ENCODE peak calls at places on chromosomes 2 and 18, in four cellular contexts. S, E, V and X are unnamed samples.

GRCh38 chr2:67612576-67612981 is 215.4 kb downstream of the ETAA1 start:
- DNase-seq in V (no peak), E (no peak), S (no peak), X (no peak)

GRCh38 chr2:72483346-72483745 is 335.7 kb upstream of the CYP26B1 start:
- DNase-seq in S (no peak), V (no peak), E (no peak), X (no peak)

GRCh38 chr2:220670461-220670979 is 901.6 kb downstream of the EPHA4 start:
- DNase-seq in V (no peak), S (peak), E (no peak), X (no peak)

GRCh38 chr18:10047237-10047636 is 133.4 kb downstream of the VAPA start:
- DNase-seq in E (no peak), S (no peak), V (no peak), X (no peak)

GRCh38 chr18:46224181-46224775 is 120.1 kb downstream of the HAUS1 start:
- DNase-seq in E (no peak), S (no peak), V (no peak), X (no peak)

GRCh38 chr2:8036366-8036765 is 645.5 kb upstream of the ID2 start:
- DNase-seq in S (no peak), E (no peak), V (no peak), X (no peak)

GRCh38 chr18:60471652-60472051 is 99.1 kb upstream of the MC4R start:
- DNase-seq in V (no peak), S (no peak), E (no peak), X (no peak)

GRCh38 chr18:72783517-72783916 is 84.3 kb downstream of the NETO1 start:
- DNase-seq in E (no peak), V (no peak), S (no peak), X (no peak)

GRCh38 chr18:303578-303977 is 35.7 kb upstream of the THOC1 start:
- DNase-seq in V (no peak), S (no peak), E (no peak), X (no peak)

GRCh38 chr2:163757811-163758210 is 22.0 kb upstream of the FIGN start:
- DNase-seq in S (no peak), V (no peak), E (no peak), X (no peak)

GRCh38 chr2:230521386-230521785 is 105.4 kb downstream of the SP100 start:
- DNase-seq in E (no peak), S (no peak), V (no peak), X (no peak)

GRCh38 chr18:966095-967036 is 61.7 kb downstream of the ADCYAP1 start:
- DNase-seq in E (no peak), V (no peak), S (no peak), X (no peak)

GRCh38 chr2:126751477-126751876 is 95.5 kb downstream of the GYPC start:
- DNase-seq in E (no peak), S (no peak), V (no peak), X (no peak)

GRCh38 chr2:217382794-217383193 is 522.9 kb upstream of the TNP1 start:
- DNase-seq in E (no peak), V (no peak), S (no peak), X (no peak)

GRCh38 chr2:32671885-32672519 is 44.2 kb downstream of the TTC27 start:
- DNase-seq in V (no peak), E (no peak), S (no peak), X (no peak)

GRCh38 chr2:179313057-179313456 is 48.4 kb upstream of the SESTD1 start:
- DNase-seq in V (no peak), E (no peak), S (no peak), X (no peak)

GRCh38 chr2:205510345-205510744 is 172.0 kb upstream of the NRP2 start:
- DNase-seq in V (no peak), S (peak), E (no peak), X (no peak)

GRCh38 chr18:73980289-73980979 is 167.2 kb downstream of the FBXO15 start:
- DNase-seq in E (no peak), S (no peak), V (no peak), X (no peak)

GRCh38 chr2:88048541-88048940 is 7.0 kb downstream of the KRCC1 start:
- DNase-seq in S (no peak), V (no peak), E (no peak), X (no peak)

GRCh38 chr2:42328923-42329322 is 32.1 kb downstream of the COX7A2L start:
- DNase-seq in E (no peak), V (no peak), S (no peak), X (no peak)

GRCh38 chr2:237144516-237144915 is 58.8 kb downstream of the COPS8 start:
- DNase-seq in S (no peak), V (no peak), E (no peak), X (no peak)

GRCh38 chr2:66445781-66446177 is 10.9 kb downstream of the MEIS1 start:
- DNase-seq in E (no peak), S (no peak), V (no peak), X (no peak)

GRCh38 chr18:6537468-6537867 is 122.8 kb upstream of the L3MBTL4 start:
- DNase-seq in S (no peak), E (no peak), V (no peak), X (no peak)